ENCODE peak calls at places on chromosomes 7 and 10, in ten cellular contexts. C, Y, G, P, I, N, B, T, W and Q are unnamed samples.

GRCh38 chr10:70652761-70653657 is 19.3 kb upstream of the ADAMTS14 start:
- DNase-seq in C (no peak), N (peak; percentile 100), I (peak; percentile 83), B (no peak), W (no peak), P (peak; percentile 93), Y (peak; percentile 100), T (peak; percentile 25), G (no peak), Q (no peak)

GRCh38 chr10:112775347-112775746 is 174.7 kb upstream of the TCF7L2 start:
- DNase-seq in C (no peak), G (no peak), N (no peak), Y (no peak), W (no peak), T (no peak), I (no peak), P (no peak), B (no peak), Q (no peak)

GRCh38 chr10:60809157-60809556 is 30.9 kb downstream of the CDK1 start:
- DNase-seq in G (no peak), W (no peak), C (no peak), B (no peak), P (no peak), Y (no peak), N (peak; percentile 90), T (no peak), I (no peak), Q (no peak)

GRCh38 chr10:95660283-95660682 is 3.8 kb upstream of the ALDH18A1 start:
- DNase-seq in N (peak; percentile 62), C (no peak), B (no peak), G (no peak), W (no peak), Y (peak; percentile 11), I (no peak), T (no peak), P (no peak), Q (no peak)

GRCh38 chr7:12062062-12062461 is 149.0 kb upstream of the TMEM106B start:
- DNase-seq in I (no peak), C (no peak), Y (no peak), G (peak; percentile 21), N (no peak), B (no peak), T (no peak), W (no peak), P (no peak), Q (no peak)

GRCh38 chr7:81210092-81211064 is 291.5 kb upstream of the SEMA3C start:
- DNase-seq in P (no peak), N (peak; percentile 64), T (no peak), Y (no peak), G (no peak), B (no peak), W (no peak), C (no peak), I (no peak), Q (no peak)

GRCh38 chr7:129771201-129771927 is 159.8 kb downstream of the NRF1 start:
- DNase-seq in I (no peak), G (no peak), T (no peak), N (no peak), P (no peak), C (no peak), W (no peak), B (no peak), Y (no peak), Q (no peak)

GRCh38 chr10:132788180-132788830 is 2.4 kb upstream of the NKX6-2 start:
- DNase-seq in B (no peak), C (peak; percentile 15), Y (no peak), T (no peak), W (no peak), G (no peak), I (no peak), N (peak; percentile 21), P (no peak), Q (no peak)

GRCh38 chr7:16817536-16817935 is 12.7 kb upstream of the AGR2 start:
- DNase-seq in N (peak; percentile 53), B (no peak), I (no peak), W (no peak), Y (peak; percentile 67), C (no peak), P (no peak), T (no peak), G (no peak), Q (no peak)

GRCh38 chr10:110504111-110504735 is 6.5 kb downstream of the DUSP5 start:
- DNase-seq in I (peak; percentile 66), N (peak; percentile 93), T (peak; percentile 47), B (peak; percentile 85), Y (no peak), C (no peak), W (no peak), P (no peak), G (peak; percentile 80), Q (peak; percentile 83)

GRCh38 chr7:94417261-94417660 is 22.6 kb downstream of the COL1A2 start:
- DNase-seq in P (no peak), Y (no peak), B (no peak), N (no peak), C (no peak), W (no peak), T (no peak), I (no peak), G (no peak), Q (no peak)

GRCh38 chr7:37683263-37684120 is at the start of gene GPR141:
- DNase-seq in G (no peak), W (no peak), P (no peak), C (no peak), Y (peak; percentile 31), T (peak; percentile 26), B (peak; percentile 57), I (no peak), N (no peak), Q (peak; percentile 44)

GRCh38 chr7:30511973-30512662 is 7.5 kb upstream of the GGCT start:
- DNase-seq in B (no peak), C (no peak), W (no peak), N (no peak), G (no peak), T (no peak), P (no peak), I (no peak), Y (no peak), Q (no peak)

GRCh38 chr7:33537078-33537477 is 368.3 kb upstream of the BMPER start:
- DNase-seq in N (no peak), Y (no peak), C (no peak), W (no peak), T (no peak), G (no peak), I (no peak), B (no peak), P (no peak), Q (no peak)

GRCh38 chr10:63633677-63634487 is 112.7 kb downstream of the REEP3 start:
- DNase-seq in G (no peak), P (no peak), B (no peak), N (peak; percentile 65), W (peak; percentile 36), Y (no peak), C (peak; percentile 25), T (no peak), I (no peak), Q (no peak)
- TF ChIP-seq CTCF in G (no peak), P (peak; percentile 67), B (no peak), N (peak; percentile 51), W (peak; percentile 81), Y (peak; percentile 40), C (peak; percentile 40), T (peak; percentile 42), I (peak; percentile 49), Q (peak; percentile 38)

DNA sequence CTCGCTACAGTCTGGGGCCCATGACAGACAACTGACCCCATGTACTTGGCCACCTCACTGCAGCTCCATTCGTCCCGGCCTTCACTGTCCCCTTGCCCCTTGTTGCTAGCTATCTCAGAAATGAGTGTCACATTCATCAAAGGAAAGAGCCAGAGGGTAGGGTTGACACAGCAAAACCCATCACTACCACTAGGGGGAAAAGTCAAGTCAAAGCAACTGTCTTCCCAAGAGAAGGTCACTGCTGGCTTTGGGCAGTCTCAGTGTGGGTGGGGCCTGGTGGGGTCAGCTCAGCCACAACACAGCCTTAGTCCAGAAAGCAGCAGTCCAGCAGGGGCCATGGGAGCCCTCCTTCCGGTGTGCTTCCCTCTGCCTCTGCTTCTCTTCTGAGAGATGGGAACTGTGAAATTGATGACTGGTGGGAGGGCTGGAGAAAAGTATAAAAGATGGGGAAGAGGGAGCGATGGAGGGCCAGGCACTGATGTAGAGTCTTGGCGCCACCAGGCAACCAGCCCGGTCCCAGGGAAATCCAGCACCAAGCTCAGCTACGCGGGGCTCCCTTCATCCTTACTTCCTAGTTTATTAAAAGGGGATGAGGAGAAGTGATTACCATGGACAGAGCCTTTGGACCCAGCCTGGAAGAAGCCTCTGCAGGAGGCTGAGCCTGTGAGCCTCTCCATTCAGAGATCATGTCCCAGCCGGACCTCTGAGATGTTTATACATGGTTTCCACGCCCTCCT is 58.0 kb downstream of the PLXNA4 start:
- DNase-seq in Y (no peak), T (no peak), B (peak; percentile 2), P (no peak), C (no peak), G (no peak), W (peak; percentile 8), I (no peak), N (peak; percentile 25), Q (peak; percentile 37)
- TF ChIP-seq CTCF in Y (peak; percentile 46), T (no peak), B (no peak), P (peak; percentile 33), C (no peak), G (peak; percentile 51), W (peak; percentile 51), I (peak; percentile 18), N (peak; percentile 47), Q (no peak)

GRCh38 chr7:111929258-111929657 is 276.9 kb downstream of the DOCK4 start:
- DNase-seq in T (no peak), Y (no peak), G (no peak), I (no peak), C (no peak), N (no peak), P (no peak), B (no peak), W (no peak), Q (no peak)
- TF ChIP-seq CTCF in T (no peak), Y (no peak), G (no peak), I (no peak), C (no peak), N (no peak), P (peak; percentile 32), B (no peak), W (peak; percentile 11), Q (no peak)

GRCh38 chr7:151630349-151630748 is 110.7 kb upstream of the RHEB start:
- DNase-seq in C (no peak), I (no peak), B (no peak), Y (no peak), N (no peak), G (no peak), T (no peak), P (no peak), W (no peak), Q (no peak)

GRCh38 chr7:151629873-151630272 is 110.2 kb upstream of the RHEB start:
- DNase-seq in G (no peak), P (no peak), N (no peak), W (no peak), I (no peak), T (no peak), B (no peak), C (no peak), Y (no peak), Q (no peak)

GRCh38 chr7:151631968-151632749 is 112.5 kb upstream of the RHEB start:
- DNase-seq in B (peak; percentile 94), I (peak; percentile 42), T (peak; percentile 60), N (peak; percentile 61), Y (no peak), P (peak; percentile 90), C (peak; percentile 86), W (no peak), G (peak; percentile 84), Q (peak; percentile 89)

GRCh38 chr7:151632750-151633515 is 113.2 kb upstream of the RHEB start:
- DNase-seq in C (peak; percentile 20), N (peak; percentile 53), P (no peak), B (peak; percentile 81), W (no peak), G (peak; percentile 62), T (peak; percentile 50), Y (no peak), I (no peak), Q (peak; percentile 71)

GRCh38 chr7:151631149-151631967 is 111.7 kb upstream of the RHEB start:
- DNase-seq in T (no peak), G (peak; percentile 52), Y (no peak), P (no peak), B (peak; percentile 56), N (no peak), W (no peak), I (no peak), C (peak; percentile 14), Q (no peak)
- TF ChIP-seq CTCF in T (no peak), G (no peak), Y (peak; percentile 39), P (peak; percentile 20), B (no peak), N (peak; percentile 15), W (no peak), I (no peak), C (peak; percentile 7), Q (no peak)